ENCODE peak calls at places on chromosomes 5 and 9, in four cellular contexts. One of them, this sample, is unnamed.

GRCh38 chr5:39599721-39600431 is 175.1 kb upstream of the DAB2 start:
- DNase-seq in fibroblast of the aortic adventitia: peak
- DNase-seq in kidney tubule cell: peak
- DNase-seq in kidney glomerular epithelial cell: no peak
- DNase-seq in this sample: peak

GRCh38 chr9:117734523-117735314 is 30.5 kb downstream of the TLR4 start:
- DNase-seq in fibroblast of the aortic adventitia: peak
- DNase-seq in kidney tubule cell: peak
- DNase-seq in kidney glomerular epithelial cell: no peak
- DNase-seq in this sample: peak

GRCh38 chr5:102211165-102211564 is 84.9 kb downstream of the SLCO4C1 start:
- DNase-seq in fibroblast of the aortic adventitia: no peak
- DNase-seq in kidney tubule cell: no peak
- DNase-seq in kidney glomerular epithelial cell: no peak
- DNase-seq in this sample: no peak

GRCh38 chr9:30758726-30759446 is 1625.6 kb upstream of the ACO1 start:
- DNase-seq in fibroblast of the aortic adventitia: no peak
- DNase-seq in kidney tubule cell: no peak
- DNase-seq in kidney glomerular epithelial cell: no peak
- DNase-seq in this sample: no peak

GRCh38 chr9:97571664-97572063 is 61.5 kb downstream of the TSTD2 start:
- DNase-seq in fibroblast of the aortic adventitia: peak
- DNase-seq in kidney tubule cell: no peak
- DNase-seq in kidney glomerular epithelial cell: no peak
- DNase-seq in this sample: no peak

GRCh38 chr5:105230516-105230915 is 1667.9 kb upstream of the NUDT12 start:
- DNase-seq in fibroblast of the aortic adventitia: no peak
- DNase-seq in kidney tubule cell: no peak
- DNase-seq in kidney glomerular epithelial cell: no peak
- DNase-seq in this sample: no peak

GRCh38 chr5:77560677-77561263 is 68.7 kb upstream of the WDR41 start:
- DNase-seq in fibroblast of the aortic adventitia: peak
- DNase-seq in kidney tubule cell: peak
- DNase-seq in kidney glomerular epithelial cell: peak
- DNase-seq in this sample: peak

GRCh38 chr5:15106530-15107283 is 235.1 kb upstream of the ANKH start:
- DNase-seq in fibroblast of the aortic adventitia: no peak
- DNase-seq in kidney tubule cell: no peak
- DNase-seq in kidney glomerular epithelial cell: no peak
- DNase-seq in this sample: no peak

GRCh38 chr9:131125288-131126058 is at the start of gene NUP214:
- DNase-seq in fibroblast of the aortic adventitia: peak
- DNase-seq in kidney tubule cell: peak
- DNase-seq in kidney glomerular epithelial cell: peak
- DNase-seq in this sample: peak

GRCh38 chr5:139667730-139668063 is 19.5 kb downstream of the CXXC5 start:
- DNase-seq in fibroblast of the aortic adventitia: no peak
- DNase-seq in kidney tubule cell: peak
- DNase-seq in kidney glomerular epithelial cell: no peak
- DNase-seq in this sample: no peak

GRCh38 chr5:94173100-94173499 is 431.7 kb upstream of the POU5F2 start:
- DNase-seq in fibroblast of the aortic adventitia: no peak
- DNase-seq in kidney tubule cell: no peak
- DNase-seq in kidney glomerular epithelial cell: no peak
- DNase-seq in this sample: no peak

GRCh38 chr5:131647078-131647769 is 12.2 kb upstream of the RAPGEF6 start:
- DNase-seq in fibroblast of the aortic adventitia: no peak
- DNase-seq in kidney tubule cell: no peak
- DNase-seq in kidney glomerular epithelial cell: no peak
- DNase-seq in this sample: no peak

GRCh38 chr9:14215614-14216013 is 98.3 kb downstream of the NFIB start:
- DNase-seq in fibroblast of the aortic adventitia: peak
- DNase-seq in kidney tubule cell: no peak
- DNase-seq in kidney glomerular epithelial cell: no peak
- DNase-seq in this sample: peak

GRCh38 chr5:114361724-114362196 is at the start of gene KCNN2:
- DNase-seq in fibroblast of the aortic adventitia: peak
- DNase-seq in kidney tubule cell: peak
- DNase-seq in kidney glomerular epithelial cell: peak
- DNase-seq in this sample: peak

GRCh38 chr9:16689352-16689938 is 181.0 kb downstream of the BNC2 start:
- DNase-seq in fibroblast of the aortic adventitia: no peak
- DNase-seq in kidney tubule cell: peak
- DNase-seq in kidney glomerular epithelial cell: no peak
- DNase-seq in this sample: peak

GRCh38 chr5:1882337-1883119 is at the start of gene IRX4:
- DNase-seq in fibroblast of the aortic adventitia: peak
- DNase-seq in kidney tubule cell: peak
- DNase-seq in kidney glomerular epithelial cell: no peak
- DNase-seq in this sample: no peak

This sample was measured in renal cortical epithelial cell.